ENCODE peak calls at places on chromosomes 12 and 14, in ten cellular contexts. One of them, this sample, is unnamed.

GRCh38 chr12:87667378-87667777 is 361.8 kb downstream of the C12orf50 start:
- DNase-seq in CD8-positive, alpha-beta memory T cell: no peak
- DNase-seq in AG10803: peak; percentile 16
- DNase-seq in cardiac muscle cell: no peak
- DNase-seq in right lobe of liver: no peak
- DNase-seq in spleen: no peak
- DNase-seq in coronary artery: no peak
- DNase-seq in pancreas: no peak
- DNase-seq in lower lobe of right lung: no peak
- DNase-seq in GM23338: peak; percentile 6
- DNase-seq in this sample: no peak

GRCh38 chr14:90756755-90757345 is 59.4 kb downstream of the TTC7B start:
- DNase-seq in spleen: no peak
- DNase-seq in coronary artery: no peak
- DNase-seq in GM23338: peak; percentile 73
- DNase-seq in right lobe of liver: no peak
- DNase-seq in lower lobe of right lung: no peak
- DNase-seq in CD8-positive, alpha-beta memory T cell: no peak
- DNase-seq in cardiac muscle cell: no peak
- DNase-seq in AG10803: no peak
- DNase-seq in pancreas: no peak
- DNase-seq in this sample: no peak

GRCh38 chr14:68841030-68841809 is 48.4 kb upstream of the ZFP36L1 start:
- DNase-seq in CD8-positive, alpha-beta memory T cell: no peak
- DNase-seq in coronary artery: no peak
- DNase-seq in GM23338: no peak
- DNase-seq in cardiac muscle cell: no peak
- DNase-seq in spleen: no peak
- DNase-seq in AG10803: peak; percentile 35
- DNase-seq in pancreas: no peak
- DNase-seq in right lobe of liver: no peak
- DNase-seq in lower lobe of right lung: no peak
- DNase-seq in this sample: peak; percentile 45

GRCh38 chr12:1041478-1041877 is 50.5 kb downstream of the ERC1 start:
- DNase-seq in GM23338: no peak
- DNase-seq in pancreas: no peak
- DNase-seq in lower lobe of right lung: no peak
- DNase-seq in right lobe of liver: no peak
- DNase-seq in coronary artery: no peak
- DNase-seq in AG10803: no peak
- DNase-seq in CD8-positive, alpha-beta memory T cell: no peak
- DNase-seq in cardiac muscle cell: no peak
- DNase-seq in spleen: no peak
- DNase-seq in this sample: no peak

GRCh38 chr14:99454246-99454645 is 26.4 kb downstream of the SETD3 start:
- DNase-seq in pancreas: no peak
- DNase-seq in AG10803: no peak
- DNase-seq in right lobe of liver: no peak
- DNase-seq in cardiac muscle cell: no peak
- DNase-seq in spleen: no peak
- DNase-seq in CD8-positive, alpha-beta memory T cell: no peak
- DNase-seq in lower lobe of right lung: no peak
- DNase-seq in coronary artery: no peak
- DNase-seq in GM23338: no peak
- DNase-seq in this sample: no peak

GRCh38 chr12:110501378-110501721 is 561 bp downstream of the VPS29 start:
- DNase-seq in AG10803: peak; percentile 46
- DNase-seq in coronary artery: no peak
- DNase-seq in CD8-positive, alpha-beta memory T cell: no peak
- DNase-seq in spleen: no peak
- DNase-seq in GM23338: peak; percentile 59
- DNase-seq in lower lobe of right lung: no peak
- DNase-seq in cardiac muscle cell: peak; percentile 46
- DNase-seq in pancreas: no peak
- DNase-seq in right lobe of liver: peak; percentile 50
- DNase-seq in this sample: no peak

GRCh38 chr12:116121453-116121871 is 156.0 kb downstream of the MED13L start:
- DNase-seq in cardiac muscle cell: no peak
- DNase-seq in right lobe of liver: no peak
- DNase-seq in spleen: no peak
- DNase-seq in AG10803: peak; percentile 42
- DNase-seq in coronary artery: no peak
- DNase-seq in pancreas: no peak
- DNase-seq in lower lobe of right lung: no peak
- DNase-seq in CD8-positive, alpha-beta memory T cell: no peak
- DNase-seq in GM23338: no peak
- DNase-seq in this sample: no peak

GRCh38 chr12:128823216-128823915 is 392 bp downstream of the SLC15A4 start:
- DNase-seq in CD8-positive, alpha-beta memory T cell: peak; percentile 26
- DNase-seq in spleen: peak; percentile 92
- DNase-seq in cardiac muscle cell: peak; percentile 54
- DNase-seq in right lobe of liver: peak; percentile 65
- DNase-seq in pancreas: peak; percentile 29
- DNase-seq in AG10803: peak; percentile 17
- DNase-seq in GM23338: peak; percentile 39
- DNase-seq in coronary artery: no peak
- DNase-seq in lower lobe of right lung: peak; percentile 62
- DNase-seq in this sample: no peak

GRCh38 chr12:42663621-42664020 is 74.1 kb upstream of the PRICKLE1 start:
- DNase-seq in right lobe of liver: no peak
- DNase-seq in coronary artery: no peak
- DNase-seq in GM23338: no peak
- DNase-seq in AG10803: no peak
- DNase-seq in cardiac muscle cell: no peak
- DNase-seq in CD8-positive, alpha-beta memory T cell: no peak
- DNase-seq in lower lobe of right lung: no peak
- DNase-seq in pancreas: no peak
- DNase-seq in spleen: no peak
- DNase-seq in this sample: no peak

GRCh38 chr12:47551426-47551851 is 154.4 kb downstream of the RPAP3 start:
- DNase-seq in AG10803: peak; percentile 73
- DNase-seq in CD8-positive, alpha-beta memory T cell: no peak
- DNase-seq in pancreas: no peak
- DNase-seq in cardiac muscle cell: no peak
- DNase-seq in spleen: no peak
- DNase-seq in coronary artery: no peak
- DNase-seq in lower lobe of right lung: no peak
- DNase-seq in right lobe of liver: no peak
- DNase-seq in GM23338: no peak
- DNase-seq in this sample: no peak

GRCh38 chr12:121252712-121253345 is 42.9 kb downstream of the P2RX4 start:
- DNase-seq in lower lobe of right lung: no peak
- DNase-seq in coronary artery: no peak
- DNase-seq in right lobe of liver: no peak
- DNase-seq in CD8-positive, alpha-beta memory T cell: no peak
- DNase-seq in GM23338: no peak
- DNase-seq in pancreas: no peak
- DNase-seq in cardiac muscle cell: no peak
- DNase-seq in AG10803: no peak
- DNase-seq in spleen: no peak
- DNase-seq in this sample: no peak

GRCh38 chr12:101841069-101841468 is 10.3 kb upstream of the GNPTAB start:
- DNase-seq in GM23338: no peak
- DNase-seq in CD8-positive, alpha-beta memory T cell: no peak
- DNase-seq in AG10803: no peak
- DNase-seq in right lobe of liver: no peak
- DNase-seq in cardiac muscle cell: no peak
- DNase-seq in coronary artery: no peak
- DNase-seq in pancreas: no peak
- DNase-seq in lower lobe of right lung: no peak
- DNase-seq in spleen: no peak
- DNase-seq in this sample: no peak
- H3K4me3 ChIP-seq in GM23338: no peak overlapping the region
- H3K4me3 ChIP-seq in CD8-positive, alpha-beta memory T cell: no peak overlapping the region
- H3K4me3 ChIP-seq in AG10803: no peak overlapping the region
- H3K4me3 ChIP-seq in right lobe of liver: no peak overlapping the region
- H3K4me3 ChIP-seq in cardiac muscle cell: no peak overlapping the region
- H3K4me3 ChIP-seq in coronary artery: no peak overlapping the region
- H3K4me3 ChIP-seq in pancreas: no peak overlapping the region
- H3K4me3 ChIP-seq in lower lobe of right lung: no peak overlapping the region
- H3K4me3 ChIP-seq in spleen: no peak overlapping the region
- H3K4me3 ChIP-seq in this sample: no peak overlapping the region

GRCh38 chr14:89665262-89665661 is 248.2 kb upstream of the FOXN3 start:
- DNase-seq in coronary artery: no peak
- DNase-seq in cardiac muscle cell: no peak
- DNase-seq in lower lobe of right lung: no peak
- DNase-seq in pancreas: no peak
- DNase-seq in AG10803: no peak
- DNase-seq in GM23338: no peak
- DNase-seq in right lobe of liver: no peak
- DNase-seq in CD8-positive, alpha-beta memory T cell: no peak
- DNase-seq in spleen: no peak
- DNase-seq in this sample: no peak
- H3K4me3 ChIP-seq in coronary artery: no peak overlapping the region
- H3K4me3 ChIP-seq in cardiac muscle cell: no peak overlapping the region
- H3K4me3 ChIP-seq in lower lobe of right lung: no peak overlapping the region
- H3K4me3 ChIP-seq in pancreas: no peak overlapping the region
- H3K4me3 ChIP-seq in AG10803: no peak overlapping the region
- H3K4me3 ChIP-seq in GM23338: no peak overlapping the region
- H3K4me3 ChIP-seq in right lobe of liver: no peak overlapping the region
- H3K4me3 ChIP-seq in CD8-positive, alpha-beta memory T cell: no peak overlapping the region
- H3K4me3 ChIP-seq in spleen: no peak overlapping the region
- H3K4me3 ChIP-seq in this sample: no peak overlapping the region

GRCh38 chr12:102959391-102959790 is 1.9 kb downstream of the ASCL1 start:
- DNase-seq in spleen: no peak
- DNase-seq in AG10803: no peak
- DNase-seq in GM23338: no peak
- DNase-seq in cardiac muscle cell: no peak
- DNase-seq in CD8-positive, alpha-beta memory T cell: no peak
- DNase-seq in pancreas: no peak
- DNase-seq in lower lobe of right lung: no peak
- DNase-seq in coronary artery: no peak
- DNase-seq in right lobe of liver: no peak
- DNase-seq in this sample: no peak

GRCh38 chr12:102958073-102958829 is 777 bp downstream of the ASCL1 start:
- DNase-seq in right lobe of liver: peak; percentile 46
- DNase-seq in lower lobe of right lung: no peak
- DNase-seq in coronary artery: no peak
- DNase-seq in GM23338: peak; percentile 77
- DNase-seq in pancreas: no peak
- DNase-seq in CD8-positive, alpha-beta memory T cell: no peak
- DNase-seq in cardiac muscle cell: peak; percentile 47
- DNase-seq in AG10803: peak; percentile 33
- DNase-seq in spleen: peak; percentile 83
- DNase-seq in this sample: no peak

GRCh38 chr12:102956738-102957338 is 636 bp upstream of the ASCL1 start:
- DNase-seq in coronary artery: no peak
- DNase-seq in pancreas: no peak
- DNase-seq in lower lobe of right lung: no peak
- DNase-seq in GM23338: no peak
- DNase-seq in AG10803: no peak
- DNase-seq in CD8-positive, alpha-beta memory T cell: no peak
- DNase-seq in spleen: no peak
- DNase-seq in right lobe of liver: no peak
- DNase-seq in cardiac muscle cell: no peak
- DNase-seq in this sample: no peak

GRCh38 chr12:102957339-102958050 is at the start of gene ASCL1:
- DNase-seq in cardiac muscle cell: peak; percentile 32
- DNase-seq in pancreas: no peak
- DNase-seq in GM23338: peak; percentile 74
- DNase-seq in spleen: no peak
- DNase-seq in lower lobe of right lung: no peak
- DNase-seq in CD8-positive, alpha-beta memory T cell: no peak
- DNase-seq in coronary artery: no peak
- DNase-seq in right lobe of liver: no peak
- DNase-seq in AG10803: peak; percentile 30
- DNase-seq in this sample: no peak

GRCh38 chr12:102958830-102959176 is 1.3 kb downstream of the ASCL1 start:
- DNase-seq in lower lobe of right lung: no peak
- DNase-seq in spleen: no peak
- DNase-seq in pancreas: no peak
- DNase-seq in cardiac muscle cell: no peak
- DNase-seq in AG10803: no peak
- DNase-seq in GM23338: no peak
- DNase-seq in CD8-positive, alpha-beta memory T cell: no peak
- DNase-seq in right lobe of liver: no peak
- DNase-seq in coronary artery: no peak
- DNase-seq in this sample: no peak
- H3K4me3 ChIP-seq in lower lobe of right lung: peak overlapping the region; percentile 44
- H3K4me3 ChIP-seq in spleen: peak overlapping the region; percentile 48
- H3K4me3 ChIP-seq in pancreas: no peak overlapping the region
- H3K4me3 ChIP-seq in cardiac muscle cell: peak overlapping the region; percentile 36
- H3K4me3 ChIP-seq in AG10803: peak overlapping the region; percentile 35
- H3K4me3 ChIP-seq in GM23338: peak overlapping the region; percentile 69
- H3K4me3 ChIP-seq in CD8-positive, alpha-beta memory T cell: no peak overlapping the region
- H3K4me3 ChIP-seq in right lobe of liver: peak overlapping the region; percentile 55
- H3K4me3 ChIP-seq in coronary artery: peak overlapping the region; percentile 69
- H3K4me3 ChIP-seq in this sample: no peak overlapping the region

GRCh38 chr14:96799489-96800056 is 2.4 kb downstream of the VRK1 start:
- DNase-seq in spleen: no peak
- DNase-seq in pancreas: no peak
- DNase-seq in GM23338: no peak
- DNase-seq in cardiac muscle cell: no peak
- DNase-seq in right lobe of liver: no peak
- DNase-seq in lower lobe of right lung: no peak
- DNase-seq in AG10803: no peak
- DNase-seq in CD8-positive, alpha-beta memory T cell: no peak
- DNase-seq in coronary artery: no peak
- DNase-seq in this sample: no peak

GRCh38 chr14:96797188-96797942 is at the start of gene VRK1:
- DNase-seq in right lobe of liver: peak; percentile 97
- DNase-seq in coronary artery: peak; percentile 94
- DNase-seq in pancreas: peak; percentile 95
- DNase-seq in lower lobe of right lung: peak; percentile 97
- DNase-seq in GM23338: peak; percentile 98
- DNase-seq in CD8-positive, alpha-beta memory T cell: peak; percentile 92
- DNase-seq in AG10803: peak; percentile 93
- DNase-seq in spleen: peak; percentile 99
- DNase-seq in cardiac muscle cell: peak; percentile 98
- DNase-seq in this sample: peak; percentile 85

GRCh38 chr14:96795443-96795842 is 1.7 kb upstream of the VRK1 start:
- DNase-seq in lower lobe of right lung: no peak
- DNase-seq in GM23338: no peak
- DNase-seq in AG10803: no peak
- DNase-seq in cardiac muscle cell: no peak
- DNase-seq in spleen: peak; percentile 76
- DNase-seq in coronary artery: no peak
- DNase-seq in right lobe of liver: no peak
- DNase-seq in pancreas: no peak
- DNase-seq in CD8-positive, alpha-beta memory T cell: no peak
- DNase-seq in this sample: no peak

GRCh38 chr14:96797943-96798349 is 764 bp downstream of the VRK1 start:
- DNase-seq in pancreas: no peak
- DNase-seq in AG10803: no peak
- DNase-seq in CD8-positive, alpha-beta memory T cell: no peak
- DNase-seq in right lobe of liver: no peak
- DNase-seq in lower lobe of right lung: no peak
- DNase-seq in GM23338: no peak
- DNase-seq in spleen: no peak
- DNase-seq in cardiac muscle cell: no peak
- DNase-seq in coronary artery: no peak
- DNase-seq in this sample: no peak

DNA sequence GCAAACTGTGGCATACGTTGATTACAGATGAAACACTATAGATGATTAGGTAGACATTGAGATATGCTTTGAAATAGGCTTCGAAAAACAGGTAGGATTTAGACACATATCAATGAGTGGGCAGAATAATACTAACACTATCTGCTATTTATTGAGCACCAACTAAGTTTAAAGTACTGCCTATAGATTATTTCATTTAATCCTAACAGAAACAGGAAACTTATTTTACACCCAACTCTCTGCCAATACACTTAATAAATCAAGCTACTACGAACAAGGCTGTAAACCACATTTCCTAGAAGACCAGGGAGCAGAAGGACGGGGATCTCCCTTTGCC is 363 bp upstream of the VRK1 start:
- DNase-seq in spleen: no peak
- DNase-seq in lower lobe of right lung: no peak
- DNase-seq in cardiac muscle cell: no peak
- DNase-seq in CD8-positive, alpha-beta memory T cell: no peak
- DNase-seq in AG10803: no peak
- DNase-seq in coronary artery: no peak
- DNase-seq in right lobe of liver: no peak
- DNase-seq in GM23338: no peak
- DNase-seq in pancreas: no peak
- DNase-seq in this sample: no peak
- H3K4me3 ChIP-seq in spleen: peak overlapping the region; percentile 93
- H3K4me3 ChIP-seq in lower lobe of right lung: no peak overlapping the region
- H3K4me3 ChIP-seq in cardiac muscle cell: no peak overlapping the region
- H3K4me3 ChIP-seq in CD8-positive, alpha-beta memory T cell: peak overlapping the region; percentile 1
- H3K4me3 ChIP-seq in AG10803: no peak overlapping the region
- H3K4me3 ChIP-seq in coronary artery: no peak overlapping the region
- H3K4me3 ChIP-seq in right lobe of liver: no peak overlapping the region
- H3K4me3 ChIP-seq in GM23338: no peak overlapping the region
- H3K4me3 ChIP-seq in pancreas: peak overlapping the region; percentile 72
- H3K4me3 ChIP-seq in this sample: peak overlapping the region; percentile 29

This sample was measured in AG04450.